ENCODE peak calls at places on chromosomes 13 and 19, in five cellular contexts. G is thyroid gland, B is endothelial cell of umbilical vein, Y is uterus, Z is gastrocnemius medialis. M is an unnamed sample.

GRCh38 chr19:3061214-3062161 is 807 bp downstream of the TLE5 start:
- DNase-seq in G (peak), B (no peak), Y (peak), Z (no peak), M (no peak)

GRCh38 chr19:42176990-42177685 is 40.3 kb downstream of the DEDD2 start:
- DNase-seq in G (peak), B (peak), Y (peak), Z (no peak), M (no peak)

GRCh38 chr19:51702103-51702753 is 9.1 kb downstream of the SPACA6 start:
- DNase-seq in G (peak), B (peak), Y (peak), Z (no peak), M (peak)

GRCh38 chr19:6849876-6850275 is 37.5 kb upstream of the ADGRE1 start:
- DNase-seq in G (no peak), B (peak), Y (no peak), Z (no peak), M (no peak)

GRCh38 chr19:50679177-50680125 is 30.2 kb downstream of the C19orf81 start:
- DNase-seq in G (peak), B (peak), Y (peak), Z (peak), M (peak)

GRCh38 chr13:50668882-50669281 is 174.6 kb downstream of the DLEU7 start:
- DNase-seq in G (no peak), B (no peak), Y (no peak), Z (no peak), M (no peak)

GRCh38 chr13:47004022-47004421 is 107.2 kb upstream of the HTR2A start:
- DNase-seq in G (no peak), B (no peak), Y (no peak), Z (no peak), M (no peak)

GRCh38 chr19:44645407-44646048 is 1.8 kb downstream of the PVR start:
- DNase-seq in G (no peak), B (no peak), Y (no peak), Z (no peak), M (no peak)

GRCh38 chr13:102369303-102369702 is 32.5 kb downstream of the FGF14 start:
- DNase-seq in G (no peak), B (no peak), Y (no peak), Z (no peak), M (no peak)

GRCh38 chr19:13782537-13782936 is 8.3 kb downstream of the C19orf53 start:
- DNase-seq in G (no peak), B (no peak), Y (no peak), Z (no peak), M (no peak)

GRCh38 chr13:39023316-39023715 is 14.6 kb downstream of the PROSER1 start:
- DNase-seq in G (no peak), B (no peak), Y (no peak), Z (no peak), M (no peak)

GRCh38 chr13:24678151-24678550 is 2.1 kb upstream of the ATP12A start:
- DNase-seq in G (no peak), B (no peak), Y (no peak), Z (no peak), M (no peak)

GRCh38 chr19:40763963-40764362 is 11.4 kb upstream of the MIA start:
- DNase-seq in G (no peak), B (no peak), Y (no peak), Z (no peak), M (no peak)

GRCh38 chr19:16625183-16625958 is 2.6 kb downstream of the MED26 start:
- DNase-seq in G (no peak), B (peak), Y (no peak), Z (no peak), M (no peak)

GRCh38 chr13:74966814-74967213 is 515.2 kb downstream of the TBC1D4 start:
- DNase-seq in G (no peak), B (peak), Y (no peak), Z (no peak), M (no peak)

GRCh38 chr19:45279587-45280192 is 28.6 kb downstream of the MARK4 start:
- DNase-seq in G (peak), B (no peak), Y (no peak), Z (no peak), M (no peak)

GRCh38 chr13:34207334-34207733 is 389.4 kb downstream of the RFC3 start:
- DNase-seq in G (no peak), B (peak), Y (peak), Z (no peak), M (no peak)

GRCh38 chr13:93577105-93577504 is 350.5 kb downstream of the GPC6 start:
- DNase-seq in G (no peak), B (no peak), Y (no peak), Z (no peak), M (no peak)

GRCh38 chr13:31639443-31640163 is 99.7 kb upstream of the RXFP2 start:
- DNase-seq in G (no peak), B (peak), Y (no peak), Z (no peak), M (no peak)

GRCh38 chr19:7188682-7189629 is 105.3 kb downstream of the INSR start:
- DNase-seq in G (no peak), B (peak), Y (no peak), Z (no peak), M (no peak)

GRCh38 chr13:103762523-103762922 is 696.3 kb upstream of the SLC10A2 start:
- DNase-seq in G (no peak), B (no peak), Y (no peak), Z (no peak), M (no peak)

GRCh38 chr13:97116754-97117153 is 105.4 kb upstream of the MBNL2 start:
- DNase-seq in G (peak), B (peak), Y (no peak), Z (peak), M (no peak)

GRCh38 chr13:20514866-20515265 is 10.8 kb downstream of the CRYL1 start:
- DNase-seq in G (no peak), B (no peak), Y (no peak), Z (no peak), M (no peak)

GRCh38 chr19:14871619-14872230 is 14.2 kb downstream of the OR7A17 start:
- DNase-seq in G (no peak), B (peak), Y (no peak), Z (no peak), M (no peak)

GRCh38 chr19:15328312-15328711 is 4.0 kb downstream of the BRD4 start:
- DNase-seq in G (peak), B (no peak), Y (no peak), Z (no peak), M (no peak)

GRCh38 chr13:98795220-98795619 is 42.7 kb upstream of the SLC15A1 start:
- DNase-seq in G (no peak), B (no peak), Y (no peak), Z (no peak), M (peak)

GRCh38 chr19:55146078-55146647 is 2.8 kb downstream of the TNNT1 start:
- DNase-seq in G (no peak), B (no peak), Y (no peak), Z (no peak), M (no peak)

GRCh38 chr13:112779856-112780604 is 90.2 kb downstream of the ATP11A start:
- DNase-seq in G (no peak), B (no peak), Y (peak), Z (no peak), M (no peak)

GRCh38 chr19:38173324-38174041 is 50.5 kb downstream of the DPF1 start:
- DNase-seq in G (peak), B (peak), Y (no peak), Z (peak), M (no peak)

GRCh38 chr19:40596608-40597328 is 4.4 kb upstream of the LTBP4 start:
- DNase-seq in G (peak), B (peak), Y (peak), Z (no peak), M (no peak)

GRCh38 chr19:49344516-49345423 is 9.6 kb downstream of the CD37 start:
- DNase-seq in G (no peak), B (no peak), Y (no peak), Z (no peak), M (no peak)

GRCh38 chr19:55460670-55461258 is 678 bp downstream of the ISOC2 start:
- DNase-seq in G (peak), B (peak), Y (peak), Z (peak), M (peak)

GRCh38 chr19:41945135-41945766 is 13.9 kb downstream of the RABAC1 start:
- DNase-seq in G (peak), B (no peak), Y (no peak), Z (no peak), M (no peak)

GRCh38 chr19:53876651-53877224 is 5.3 kb upstream of the PRKCG start:
- DNase-seq in G (no peak), B (no peak), Y (no peak), Z (no peak), M (no peak)

DNA sequence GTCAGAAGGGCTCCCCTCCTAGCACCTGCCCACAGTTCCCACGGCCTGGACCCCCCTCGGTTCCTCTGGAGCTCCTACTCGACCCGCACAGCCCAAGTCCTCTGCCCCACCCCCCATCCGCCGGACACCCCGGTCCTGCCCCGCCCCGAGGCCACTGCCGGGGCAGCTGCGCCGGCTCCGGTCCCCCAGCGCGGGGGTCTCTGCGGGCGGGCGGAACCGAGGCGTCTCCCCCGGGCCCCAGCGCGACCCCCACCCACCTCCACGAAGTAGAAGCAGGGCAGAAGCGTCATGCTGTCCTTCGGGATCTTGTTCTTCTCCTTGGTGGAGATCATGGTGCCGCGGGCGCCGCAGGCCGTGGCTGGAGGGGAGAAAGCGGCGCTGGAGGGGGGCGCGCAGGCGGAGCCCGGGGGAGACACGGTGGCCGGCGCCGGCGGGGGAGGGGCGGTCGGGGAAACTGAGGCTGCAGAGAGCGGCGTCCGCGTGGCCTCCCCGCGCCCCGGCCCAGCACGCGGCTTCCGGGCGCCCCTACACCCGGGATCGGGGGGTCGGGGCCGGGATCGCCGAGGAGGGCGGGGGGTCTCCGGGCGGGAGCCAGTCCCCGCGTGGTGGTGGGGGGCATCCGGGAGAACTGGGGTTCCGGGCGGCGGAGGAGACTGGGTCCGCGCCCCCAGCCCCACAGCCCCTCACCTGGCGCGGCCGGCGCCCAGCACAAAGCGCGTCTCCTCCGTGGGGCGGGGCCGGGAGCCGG is at the start of gene PLPPR3:
- DNase-seq in G (no peak), B (no peak), Y (no peak), Z (no peak), M (no peak)
- TF ChIP-seq POLR2A in G (no peak), B (no peak), Y (no peak), Z (no peak), M (no peak)

GRCh38 chr19:18424890-18425514 is 5.8 kb downstream of the SSBP4 start:
- DNase-seq in G (no peak), B (no peak), Y (no peak), Z (no peak), M (no peak)
- TF ChIP-seq POLR2A in G (no peak), B (no peak), Y (no peak), Z (no peak), M (no peak)

GRCh38 chr13:76300688-76301087 is 585.5 kb downstream of the KCTD12 start:
- DNase-seq in G (no peak), B (no peak), Y (no peak), Z (no peak), M (no peak)
- TF ChIP-seq POLR2A in G (no peak), B (no peak), Y (no peak), Z (no peak), M (no peak)

DNA sequence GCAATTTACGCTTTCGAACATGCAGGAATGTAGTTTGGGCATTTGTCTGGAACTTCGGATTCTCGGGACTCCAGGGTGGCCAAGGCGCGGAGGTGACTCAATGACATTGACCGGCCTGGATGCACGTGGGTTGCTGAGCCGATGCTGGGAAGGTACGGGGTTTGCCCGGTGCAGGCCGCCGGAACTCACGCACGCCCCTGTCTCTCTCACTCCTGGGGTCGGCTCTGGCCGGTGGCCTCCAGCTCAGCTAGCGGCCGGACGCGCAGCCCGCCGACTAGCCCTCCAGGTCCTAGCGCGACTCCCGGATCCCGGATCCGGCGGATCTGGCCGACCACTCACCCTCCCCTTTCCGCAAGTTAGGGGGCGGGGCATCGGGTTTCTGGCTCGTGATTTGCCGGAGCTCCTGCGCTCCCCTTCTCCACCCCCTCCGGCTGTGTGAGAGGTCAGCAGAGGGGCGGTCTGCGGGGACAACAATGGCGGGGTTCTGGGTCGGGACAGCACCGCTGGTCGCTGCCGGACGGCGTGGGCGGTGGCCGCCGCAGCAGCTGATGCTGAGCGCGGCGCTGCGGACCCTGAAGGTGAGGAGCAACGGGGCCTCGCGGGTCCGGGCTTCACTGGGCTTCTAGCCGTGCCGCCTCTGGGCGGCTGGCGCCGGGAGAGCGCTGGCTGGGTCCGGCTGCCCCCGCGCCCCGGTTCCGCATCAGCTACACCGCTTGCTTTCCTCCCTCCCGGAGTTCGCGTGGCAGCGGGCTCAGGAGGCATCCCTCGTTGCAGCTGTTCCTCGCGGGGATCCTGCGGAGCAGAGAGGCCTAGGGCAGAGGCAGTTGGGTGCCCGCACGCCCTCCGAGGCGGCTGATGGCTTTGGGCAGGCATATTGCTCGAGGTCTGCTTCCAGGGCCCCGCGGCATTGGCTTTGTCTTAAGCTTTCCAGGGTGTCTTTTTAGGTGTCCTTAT is at the start of gene PCCA:
- DNase-seq in G (peak), B (peak), Y (peak), Z (peak), M (peak)
- TF ChIP-seq POLR2A in G (peak), B (peak), Y (peak), Z (peak), M (no peak)

DNA sequence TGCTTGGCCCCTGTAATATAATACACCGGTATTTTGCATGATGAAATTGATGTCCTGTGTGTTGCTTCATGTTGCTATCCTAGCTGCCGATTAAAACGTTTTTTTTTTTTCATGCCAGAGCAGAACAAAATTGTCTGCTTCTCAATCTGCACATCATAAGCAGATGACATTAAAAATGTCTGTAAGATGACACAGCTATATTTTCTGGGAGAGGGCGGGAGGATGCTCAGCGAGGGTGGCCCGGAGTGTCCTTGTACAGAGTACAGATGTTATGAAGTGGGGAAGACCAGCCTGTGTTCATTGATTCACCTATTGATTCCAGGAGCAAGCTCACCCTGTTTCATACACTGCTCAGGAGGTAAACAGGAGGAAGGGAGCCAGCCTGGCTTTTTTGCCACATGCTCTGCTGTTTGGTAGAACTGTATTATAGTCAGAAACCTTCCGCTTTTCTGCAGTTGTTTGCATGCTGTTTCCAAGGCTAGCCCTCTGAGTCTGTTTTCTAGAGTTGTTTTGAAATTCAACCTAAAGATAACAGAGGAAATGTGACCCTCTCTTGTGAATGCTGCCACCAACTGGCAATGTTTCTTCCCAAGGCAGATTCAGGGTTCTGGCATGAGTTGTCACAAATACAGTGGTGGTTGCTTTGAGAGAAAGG is 4.7 kb upstream of the IRS2 start:
- DNase-seq in G (peak), B (peak), Y (no peak), Z (no peak), M (peak)
- TF ChIP-seq POLR2A in G (no peak), B (no peak), Y (no peak), Z (no peak), M (no peak)

M was measured in esophagus muscularis mucosa.